ENCODE peak calls at places on chromosomes 4 and X, in six cellular contexts. L, I, B, Z, F and O are unnamed samples.
A peak's percentile ranks its signal among the peaks of the same experiment; 100 is the strongest.

GRCh38 chr4:165293927-165294649 is 33.4 kb upstream of the MSMO1 start:
- DNase-seq in L (no peak), F (no peak), I (no peak), Z (no peak), B (no peak), O (no peak)

GRCh38 chrX:150213481-150214030 is 149.6 kb upstream of the MAMLD1 start:
- DNase-seq in B (no peak), L (no peak), Z (no peak), I (no peak), F (no peak), O (no peak)

GRCh38 chr4:118346495-118346894 is 6.3 kb downstream of the PRSS12 start:
- DNase-seq in I (no peak), Z (no peak), F (no peak), L (no peak), B (no peak), O (no peak)

GRCh38 chr4:114464873-114465272 is 133.7 kb upstream of the UGT8 start:
- DNase-seq in Z (no peak), I (no peak), L (no peak), B (no peak), F (no peak), O (no peak)

GRCh38 chr4:3531306-3531886 is 826 bp downstream of the LRPAP1 start:
- DNase-seq in L (no peak), I (no peak), F (no peak), Z (no peak), B (no peak), O (no peak)

GRCh38 chr4:57214654-57215411 is 104.6 kb upstream of the IGFBP7 start:
- DNase-seq in I (no peak), F (no peak), L (no peak), Z (no peak), B (no peak), O (no peak)

GRCh38 chrX:69028006-69028760 is 137.1 kb downstream of the PJA1 start:
- DNase-seq in Z (no peak), I (no peak), F (no peak), L (no peak), B (no peak), O (no peak)

GRCh38 chrX:41452972-41453371 is 5.8 kb downstream of the NYX start:
- DNase-seq in F (no peak), B (no peak), L (no peak), Z (no peak), I (no peak), O (peak; percentile 51)

GRCh38 chrX:15384304-15384703 is at the start of gene VEGFD:
- DNase-seq in F (no peak), L (no peak), I (no peak), B (no peak), Z (no peak), O (no peak)

GRCh38 chrX:103056902-103057301 is 7.1 kb downstream of the BEX1 start:
- DNase-seq in Z (no peak), B (no peak), I (no peak), F (no peak), L (no peak), O (no peak)
- H3K4me1 ChIP-seq in Z (no peaks in the 10 kb centered on the region), B (no peaks in the 10 kb centered on the region), I (no peaks in the 10 kb centered on the region), F (no peaks in the 10 kb centered on the region), L (no peaks in the 10 kb centered on the region), O (no peaks in the 10 kb centered on the region)

GRCh38 chr4:139901516-139902327 is 236.1 kb downstream of the MGST2 start:
- DNase-seq in B (no peak), F (no peak), I (no peak), L (no peak), Z (no peak), O (peak; percentile 76)

GRCh38 chr4:139898293-139898692 is 232.7 kb downstream of the MGST2 start:
- DNase-seq in I (no peak), Z (no peak), L (no peak), F (no peak), B (no peak), O (no peak)

GRCh38 chr4:139899346-139899745 is 233.7 kb downstream of the MGST2 start:
- DNase-seq in F (no peak), Z (no peak), L (no peak), B (no peak), I (no peak), O (no peak)

GRCh38 chr4:139902328-139903217 is 237.0 kb downstream of the MGST2 start:
- DNase-seq in I (no peak), B (no peak), Z (no peak), L (no peak), F (no peak), O (peak; percentile 43)

GRCh38 chr4:139900964-139901376 is 235.4 kb downstream of the MGST2 start:
- DNase-seq in B (no peak), L (no peak), I (no peak), Z (no peak), F (no peak), O (no peak)
- H3K27ac ChIP-seq in B (no peak overlapping the region), L (no peak overlapping the region), I (peak overlapping the region; percentile 84), Z (no peak overlapping the region), F (peak overlapping the region; percentile 79), O (no peak overlapping the region)

DNA sequence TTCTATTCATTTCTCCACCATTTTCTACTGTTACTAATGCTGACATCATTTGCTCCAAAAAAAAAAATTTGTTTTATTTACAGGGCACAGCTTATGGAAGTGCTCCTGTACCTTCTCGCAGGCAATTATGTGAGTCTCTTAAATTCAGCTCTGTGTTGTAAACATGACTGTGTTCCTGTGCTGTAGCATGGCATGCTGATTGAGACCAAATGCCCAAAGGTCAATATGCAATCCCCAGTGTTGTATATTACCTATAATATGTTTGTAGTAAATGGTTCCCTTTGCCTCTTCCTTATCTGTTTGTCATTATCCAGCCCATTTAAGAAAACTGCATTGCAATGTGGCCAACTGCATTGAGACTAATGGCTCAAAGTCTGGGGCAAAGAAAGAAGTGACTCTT is 1020.0 kb upstream of the GRID2 start:
- DNase-seq in Z (no peak), L (no peak), I (no peak), B (no peak), F (no peak), O (no peak)
- H3K4me1 ChIP-seq in Z (no peaks in the 10 kb centered on the region), L (no peaks in the 10 kb centered on the region), I (no peaks in the 10 kb centered on the region), B (no peaks in the 10 kb centered on the region), F (no peaks in the 10 kb centered on the region), O (no peaks in the 10 kb centered on the region)

GRCh38 chr4:142614621-142615323 is 231.3 kb downstream of the INPP4B start:
- DNase-seq in I (no peak), L (no peak), F (no peak), B (no peak), Z (no peak), O (peak; percentile 23)

GRCh38 chr4:142615324-142615665 is 230.8 kb downstream of the INPP4B start:
- DNase-seq in Z (no peak), L (no peak), B (no peak), I (no peak), F (no peak), O (peak; percentile 20)
- H3K27ac ChIP-seq in Z (peak overlapping the region; percentile 69), L (no peak overlapping the region), B (no peak overlapping the region), I (no peak overlapping the region), F (no peak overlapping the region), O (peak overlapping the region; percentile 49)

DNA sequence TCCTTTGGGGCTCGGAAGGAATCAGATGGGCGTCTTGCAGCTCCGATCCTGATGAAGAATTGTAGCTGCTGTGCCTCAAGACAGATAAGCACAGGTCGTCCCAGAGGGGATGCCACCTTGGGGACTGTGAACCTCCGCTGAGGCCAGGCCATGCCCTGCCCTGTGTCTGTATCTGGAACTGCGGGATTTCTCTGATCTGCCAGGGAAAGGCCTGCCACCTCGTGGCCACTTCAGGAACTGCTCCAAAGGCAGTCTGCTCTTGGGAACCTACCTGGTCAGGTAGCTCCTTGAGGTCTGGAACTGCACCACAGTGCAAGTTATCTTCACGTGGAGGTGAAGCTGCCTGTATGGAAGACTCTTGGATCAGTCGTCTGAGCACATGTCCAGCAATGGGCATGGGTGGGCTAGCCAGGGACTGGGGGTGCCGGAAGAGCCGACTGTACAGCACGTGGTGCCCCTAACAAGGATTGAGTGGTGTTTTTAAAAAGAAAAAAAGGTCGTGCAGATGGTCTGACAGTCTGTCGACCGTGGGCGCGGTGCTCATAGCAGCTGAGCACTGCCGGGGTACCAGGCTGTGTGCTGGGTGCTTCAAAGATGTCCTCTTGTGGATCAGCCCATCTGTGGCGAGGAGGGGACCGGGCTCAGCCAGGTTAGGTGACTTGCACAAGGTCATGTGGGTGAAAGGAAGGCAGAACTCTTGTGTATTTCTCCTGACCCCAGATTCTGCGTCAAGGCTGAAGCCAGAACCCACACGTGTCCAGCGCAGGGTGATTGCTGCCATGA is 3.1 kb upstream of the GRPEL1 start:
- DNase-seq in I (peak; percentile 69), L (peak; percentile 82), B (peak; percentile 86), F (peak; percentile 83), Z (no peak), O (peak; percentile 52)
- H3K4me1 ChIP-seq in I (peaks cover 13% of the 10 kb centered on the region), L (peaks cover 16% of the 10 kb centered on the region), B (peaks cover 29% of the 10 kb centered on the region), F (peaks cover 11% of the 10 kb centered on the region), Z (no peaks in the 10 kb centered on the region), O (peaks cover 8% of the 10 kb centered on the region)

DNA sequence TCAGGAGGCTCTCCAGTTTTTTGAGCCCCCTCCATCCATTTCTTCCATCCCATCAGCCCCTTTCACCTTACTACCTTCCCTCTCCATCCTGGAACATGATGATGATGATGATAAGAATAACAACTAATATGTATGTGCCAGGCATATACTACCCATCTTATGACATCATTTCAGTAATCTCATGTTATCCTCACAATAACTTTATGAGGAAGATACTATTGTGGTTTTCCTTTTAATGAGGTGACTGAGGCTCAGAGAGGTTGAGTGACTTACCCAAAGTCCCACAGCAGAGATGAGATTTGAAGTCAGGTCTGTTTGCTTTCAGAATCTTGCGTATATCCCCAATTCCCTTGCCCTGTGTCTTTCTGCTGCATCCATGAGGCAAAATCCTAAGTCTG is 55.1 kb downstream of the RTL9 start:
- DNase-seq in F (no peak), Z (no peak), B (no peak), I (no peak), L (no peak), O (no peak)
- H3K27ac ChIP-seq in F (no peak overlapping the region), Z (peak overlapping the region; percentile 74), B (no peak overlapping the region), I (no peak overlapping the region), L (no peak overlapping the region), O (no peak overlapping the region)